ENCODE peak calls at places on chromosome 1, in five cellular contexts. X, Q, B, I and P are unnamed samples.

GRCh38 chr1:37691497-37692077 is 729 bp upstream of the CDCA8 start:
- DNase-seq in X (peak; percentile 17), Q (peak; percentile 22), B (peak; percentile 66), I (no peak), P (peak; percentile 12)

GRCh38 chr1:78475888-78476610 is 14.7 kb upstream of the PTGFR start:
- DNase-seq in X (no peak), Q (peak; percentile 40), B (peak; percentile 69), I (no peak), P (no peak)

GRCh38 chr1:161273402-161273801 is 14.9 kb downstream of the PCP4L1 start:
- DNase-seq in X (no peak), Q (no peak), B (no peak), I (no peak), P (no peak)

GRCh38 chr1:116679091-116679827 is 11.7 kb upstream of the IGSF3 start:
- DNase-seq in X (no peak), Q (no peak), B (no peak), I (no peak), P (peak; percentile 18)

GRCh38 chr1:17845583-17845982 is 90.5 kb downstream of the ACTL8 start:
- DNase-seq in X (no peak), Q (no peak), B (no peak), I (no peak), P (no peak)

GRCh38 chr1:195141294-195141693 is 1466.9 kb downstream of the KCNT2 start:
- DNase-seq in X (no peak), Q (no peak), B (no peak), I (no peak), P (no peak)

GRCh38 chr1:43822040-43822439 is 111.6 kb upstream of the ARTN start:
- DNase-seq in X (no peak), Q (no peak), B (peak; percentile 85), I (no peak), P (no peak)

GRCh38 chr1:100034465-100034864 is 64.7 kb downstream of the SLC35A3 start:
- DNase-seq in X (no peak), Q (no peak), B (peak; percentile 50), I (no peak), P (no peak)

GRCh38 chr1:1021860-1022259 is 1.9 kb downstream of the AGRN start:
- DNase-seq in X (no peak), Q (no peak), B (no peak), I (no peak), P (no peak)

GRCh38 chr1:40305451-40305850 is 11.6 kb downstream of the COL9A2 start:
- DNase-seq in X (peak; percentile 27), Q (no peak), B (peak; percentile 16), I (no peak), P (no peak)
- TF ChIP-seq CTCF in X (no peak), Q (no peak), B (no peak), I (no peak), P (no peak)

GRCh38 chr1:8350914-8351684 is 33.2 kb downstream of the SLC45A1 start:
- DNase-seq in X (no peak), Q (no peak), B (no peak), I (no peak), P (no peak)

GRCh38 chr1:8353386-8353785 is 35.5 kb downstream of the SLC45A1 start:
- DNase-seq in X (no peak), Q (no peak), B (no peak), I (no peak), P (no peak)

GRCh38 chr1:8351693-8352470 is 34.0 kb downstream of the SLC45A1 start:
- DNase-seq in X (peak; percentile 81), Q (no peak), B (no peak), I (no peak), P (peak; percentile 53)

GRCh38 chr1:8352886-8353285 is 35.0 kb downstream of the SLC45A1 start:
- DNase-seq in X (no peak), Q (no peak), B (no peak), I (no peak), P (no peak)

GRCh38 chr1:8352471-8352845 is 34.5 kb downstream of the SLC45A1 start:
- DNase-seq in X (no peak), Q (no peak), B (no peak), I (no peak), P (no peak)
- TF ChIP-seq CTCF in X (no peak), Q (no peak), B (no peak), I (no peak), P (no peak)

GRCh38 chr1:106608836-106609235 is 447.6 kb upstream of the PRMT6 start:
- DNase-seq in X (no peak), Q (no peak), B (no peak), I (no peak), P (no peak)

GRCh38 chr1:106600626-106601025 is 455.8 kb upstream of the PRMT6 start:
- DNase-seq in X (no peak), Q (no peak), B (no peak), I (no peak), P (no peak)

DNA sequence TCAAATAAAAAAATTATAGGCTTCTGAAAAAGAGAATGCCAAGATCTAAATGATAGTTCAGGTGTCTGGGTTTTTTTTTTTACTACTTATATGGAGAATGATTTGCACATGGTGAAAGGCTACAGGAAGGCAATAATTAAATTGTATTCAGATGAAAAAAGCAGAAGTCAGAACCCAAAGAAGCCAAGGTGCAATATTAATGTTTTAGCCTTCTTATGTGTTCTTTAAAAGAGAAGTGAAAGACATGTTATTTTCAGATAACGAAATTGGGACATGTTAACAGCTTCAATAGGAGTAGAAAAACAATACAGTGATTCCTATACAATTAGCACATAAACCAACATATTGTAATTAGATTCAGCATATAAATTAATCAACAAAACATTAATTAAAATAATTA is 452.9 kb upstream of the PRMT6 start:
- DNase-seq in X (no peak), Q (no peak), B (no peak), I (no peak), P (no peak)
- TF ChIP-seq CTCF in X (no peak), Q (no peak), B (no peak), I (no peak), P (no peak)

GRCh38 chr1:155273134-155273982 is at the start of gene CLK2:
- DNase-seq in X (peak; percentile 98), Q (peak; percentile 90), B (peak; percentile 98), I (peak; percentile 91), P (peak; percentile 93)

GRCh38 chr1:155282488-155283086 is 5.3 kb downstream of the HCN3 start:
- DNase-seq in X (no peak), Q (no peak), B (no peak), I (no peak), P (no peak)

GRCh38 chr1:155278689-155279160 is 1.5 kb downstream of the HCN3 start:
- DNase-seq in X (no peak), Q (no peak), B (no peak), I (no peak), P (no peak)

GRCh38 chr1:155277070-155277895 is at the start of gene HCN3:
- DNase-seq in X (peak; percentile 100), Q (peak; percentile 97), B (peak; percentile 97), I (peak; percentile 82), P (peak; percentile 100)

DNA sequence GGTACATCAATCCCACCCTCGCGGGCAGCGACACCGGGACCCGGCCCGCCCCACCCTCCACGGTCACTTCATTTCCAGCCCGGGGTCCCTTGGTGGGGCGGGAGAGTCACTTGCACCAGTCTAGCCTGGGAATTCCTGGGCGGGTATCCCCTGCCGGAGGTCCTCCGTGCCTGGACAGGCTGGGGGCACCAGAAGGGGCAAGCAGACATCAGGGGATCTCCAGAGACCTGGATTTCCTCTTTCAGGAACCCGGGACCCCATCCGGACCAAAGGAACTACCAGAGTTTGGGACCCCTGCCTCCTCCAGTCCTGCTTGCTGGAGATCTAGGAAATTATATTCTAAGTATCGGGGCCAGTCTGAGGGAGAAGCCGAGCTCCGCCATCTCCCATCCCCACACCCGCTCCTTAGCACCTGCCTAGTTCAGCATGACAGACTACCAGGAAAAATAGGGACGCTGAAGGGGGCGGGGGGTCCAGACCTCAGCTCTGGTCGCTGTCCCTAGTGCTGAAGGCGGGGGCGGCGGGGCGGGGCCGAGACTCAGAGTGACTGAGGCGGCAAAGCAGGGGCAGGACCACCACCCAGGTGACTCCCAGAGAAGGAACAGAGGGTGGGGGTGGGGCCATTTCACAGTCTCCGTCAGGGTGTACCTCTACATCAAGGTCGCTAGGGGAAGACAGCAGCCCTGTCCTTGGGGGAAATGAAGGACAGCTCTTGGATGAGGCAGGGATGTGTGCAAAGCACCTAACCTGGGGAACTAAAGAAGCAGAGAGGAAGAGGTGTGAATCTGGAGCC is 829 bp downstream of the HCN3 start:
- DNase-seq in X (peak; percentile 98), Q (peak; percentile 33), B (peak; percentile 16), I (peak; percentile 56), P (peak; percentile 58)
- TF ChIP-seq CTCF in X (peak; percentile 16), Q (no peak), B (peak; percentile 27), I (peak; percentile 44), P (peak; percentile 57)